ENCODE peak calls at places on chromosomes 5 and 9, in nine cellular contexts. One of them, this sample, is unnamed.
A peak's percentile ranks its signal among the peaks of the same experiment; 100 is the strongest.

GRCh38 chr5:143156556-143156955 is 246.9 kb downstream of the NR3C1 start:
- DNase-seq in NB4: no peak
- DNase-seq in breast epithelium: no peak
- DNase-seq in neural crest cell: no peak
- DNase-seq in bronchial epithelial cell: no peak
- DNase-seq in Peyer's patch: no peak
- DNase-seq in AG09309: no peak
- DNase-seq in heart right ventricle: no peak
- DNase-seq in colonic mucosa: no peak
- DNase-seq in this sample: no peak

GRCh38 chr5:172640822-172641358 is at the start of gene NEURL1B:
- DNase-seq in neural crest cell: peak; percentile 76
- DNase-seq in heart right ventricle: peak; percentile 81
- DNase-seq in NB4: peak; percentile 77
- DNase-seq in AG09309: no peak
- DNase-seq in Peyer's patch: no peak
- DNase-seq in breast epithelium: no peak
- DNase-seq in colonic mucosa: peak; percentile 88
- DNase-seq in bronchial epithelial cell: peak; percentile 40
- DNase-seq in this sample: no peak

GRCh38 chr5:113615708-113616107 is 102.2 kb downstream of the YTHDC2 start:
- DNase-seq in neural crest cell: no peak
- DNase-seq in AG09309: no peak
- DNase-seq in bronchial epithelial cell: no peak
- DNase-seq in colonic mucosa: no peak
- DNase-seq in heart right ventricle: no peak
- DNase-seq in NB4: no peak
- DNase-seq in breast epithelium: no peak
- DNase-seq in Peyer's patch: no peak
- DNase-seq in this sample: no peak

GRCh38 chr5:80989883-80990282 is 29.7 kb downstream of the RASGRF2 start:
- DNase-seq in colonic mucosa: no peak
- DNase-seq in Peyer's patch: no peak
- DNase-seq in neural crest cell: no peak
- DNase-seq in NB4: no peak
- DNase-seq in bronchial epithelial cell: no peak
- DNase-seq in AG09309: no peak
- DNase-seq in breast epithelium: no peak
- DNase-seq in heart right ventricle: no peak
- DNase-seq in this sample: no peak

GRCh38 chr5:107257885-107258520 is 412.7 kb downstream of the EFNA5 start:
- DNase-seq in colonic mucosa: no peak
- DNase-seq in neural crest cell: no peak
- DNase-seq in heart right ventricle: no peak
- DNase-seq in breast epithelium: no peak
- DNase-seq in bronchial epithelial cell: peak; percentile 72
- DNase-seq in Peyer's patch: no peak
- DNase-seq in AG09309: no peak
- DNase-seq in NB4: no peak
- DNase-seq in this sample: no peak

GRCh38 chr9:136847065-136847826 is 2.0 kb upstream of the PHPT1 start:
- DNase-seq in AG09309: no peak
- DNase-seq in bronchial epithelial cell: peak; percentile 44
- DNase-seq in colonic mucosa: peak; percentile 89
- DNase-seq in heart right ventricle: peak; percentile 71
- DNase-seq in Peyer's patch: peak; percentile 23
- DNase-seq in breast epithelium: no peak
- DNase-seq in neural crest cell: no peak
- DNase-seq in NB4: peak; percentile 68
- DNase-seq in this sample: no peak

GRCh38 chr5:132692632-132692967 is 18.8 kb downstream of the IL4 start:
- DNase-seq in AG09309: no peak
- DNase-seq in breast epithelium: no peak
- DNase-seq in neural crest cell: no peak
- DNase-seq in heart right ventricle: no peak
- DNase-seq in colonic mucosa: no peak
- DNase-seq in bronchial epithelial cell: no peak
- DNase-seq in NB4: no peak
- DNase-seq in Peyer's patch: no peak
- DNase-seq in this sample: no peak

GRCh38 chr5:115599502-115599901 is 2.8 kb downstream of the TICAM2 start:
- DNase-seq in Peyer's patch: peak; percentile 32
- DNase-seq in colonic mucosa: no peak
- DNase-seq in heart right ventricle: no peak
- DNase-seq in neural crest cell: no peak
- DNase-seq in AG09309: no peak
- DNase-seq in bronchial epithelial cell: no peak
- DNase-seq in NB4: peak; percentile 46
- DNase-seq in breast epithelium: no peak
- DNase-seq in this sample: no peak

GRCh38 chr9:138025417-138025816 is 147.8 kb downstream of the CACNA1B start:
- DNase-seq in heart right ventricle: no peak
- DNase-seq in colonic mucosa: no peak
- DNase-seq in bronchial epithelial cell: no peak
- DNase-seq in NB4: no peak
- DNase-seq in breast epithelium: peak; percentile 24
- DNase-seq in Peyer's patch: no peak
- DNase-seq in neural crest cell: no peak
- DNase-seq in AG09309: no peak
- DNase-seq in this sample: no peak

GRCh38 chr5:132269635-132270344 is 12.3 kb downstream of the PDLIM4 start:
- DNase-seq in NB4: no peak
- DNase-seq in colonic mucosa: peak; percentile 15
- DNase-seq in heart right ventricle: peak; percentile 1
- DNase-seq in neural crest cell: no peak
- DNase-seq in breast epithelium: no peak
- DNase-seq in Peyer's patch: no peak
- DNase-seq in AG09309: no peak
- DNase-seq in bronchial epithelial cell: no peak
- DNase-seq in this sample: no peak

GRCh38 chr5:109848130-109848529 is 158.4 kb downstream of the MAN2A1 start:
- DNase-seq in NB4: no peak
- DNase-seq in AG09309: no peak
- DNase-seq in bronchial epithelial cell: no peak
- DNase-seq in neural crest cell: no peak
- DNase-seq in Peyer's patch: no peak
- DNase-seq in breast epithelium: no peak
- DNase-seq in heart right ventricle: no peak
- DNase-seq in colonic mucosa: no peak
- DNase-seq in this sample: no peak

GRCh38 chr5:103203226-103203625 is 55.3 kb upstream of the MACIR start:
- DNase-seq in breast epithelium: no peak
- DNase-seq in neural crest cell: no peak
- DNase-seq in AG09309: no peak
- DNase-seq in heart right ventricle: no peak
- DNase-seq in colonic mucosa: no peak
- DNase-seq in bronchial epithelial cell: no peak
- DNase-seq in NB4: no peak
- DNase-seq in Peyer's patch: no peak
- DNase-seq in this sample: no peak

GRCh38 chr5:157004893-157005551 is 42.0 kb upstream of the TIMD4 start:
- DNase-seq in heart right ventricle: no peak
- DNase-seq in breast epithelium: no peak
- DNase-seq in Peyer's patch: no peak
- DNase-seq in bronchial epithelial cell: no peak
- DNase-seq in NB4: no peak
- DNase-seq in colonic mucosa: no peak
- DNase-seq in neural crest cell: no peak
- DNase-seq in AG09309: peak; percentile 7
- DNase-seq in this sample: no peak

GRCh38 chr5:122311888-122312669 is at the start of gene SNCAIP:
- DNase-seq in bronchial epithelial cell: no peak
- DNase-seq in NB4: peak; percentile 7
- DNase-seq in AG09309: no peak
- DNase-seq in colonic mucosa: peak; percentile 37
- DNase-seq in Peyer's patch: no peak
- DNase-seq in neural crest cell: peak; percentile 47
- DNase-seq in heart right ventricle: peak; percentile 14
- DNase-seq in breast epithelium: no peak
- DNase-seq in this sample: peak; percentile 75

GRCh38 chr5:146706321-146706972 is 172.1 kb downstream of the PPP2R2B start:
- DNase-seq in Peyer's patch: no peak
- DNase-seq in breast epithelium: no peak
- DNase-seq in colonic mucosa: no peak
- DNase-seq in bronchial epithelial cell: no peak
- DNase-seq in AG09309: no peak
- DNase-seq in NB4: peak; percentile 13
- DNase-seq in heart right ventricle: no peak
- DNase-seq in neural crest cell: no peak
- DNase-seq in this sample: peak; percentile 84

GRCh38 chr5:101977729-101978345 is 318.2 kb downstream of the SLCO4C1 start:
- DNase-seq in breast epithelium: no peak
- DNase-seq in neural crest cell: no peak
- DNase-seq in bronchial epithelial cell: peak; percentile 53
- DNase-seq in AG09309: no peak
- DNase-seq in NB4: peak; percentile 51
- DNase-seq in colonic mucosa: no peak
- DNase-seq in Peyer's patch: no peak
- DNase-seq in heart right ventricle: no peak
- DNase-seq in this sample: no peak

GRCh38 chr5:171673328-171673727 is 112.3 kb upstream of the SMIM23 start:
- DNase-seq in bronchial epithelial cell: no peak
- DNase-seq in heart right ventricle: no peak
- DNase-seq in NB4: no peak
- DNase-seq in Peyer's patch: no peak
- DNase-seq in neural crest cell: no peak
- DNase-seq in breast epithelium: no peak
- DNase-seq in colonic mucosa: no peak
- DNase-seq in AG09309: no peak
- DNase-seq in this sample: no peak

GRCh38 chr5:176833286-176833685 is 22.9 kb downstream of the UNC5A start:
- DNase-seq in Peyer's patch: no peak
- DNase-seq in neural crest cell: no peak
- DNase-seq in bronchial epithelial cell: no peak
- DNase-seq in NB4: no peak
- DNase-seq in colonic mucosa: no peak
- DNase-seq in breast epithelium: no peak
- DNase-seq in heart right ventricle: no peak
- DNase-seq in AG09309: no peak
- DNase-seq in this sample: no peak

GRCh38 chr9:99197124-99197630 is 24.6 kb downstream of the ALG2 start:
- DNase-seq in colonic mucosa: no peak
- DNase-seq in NB4: no peak
- DNase-seq in neural crest cell: no peak
- DNase-seq in heart right ventricle: no peak
- DNase-seq in bronchial epithelial cell: no peak
- DNase-seq in AG09309: no peak
- DNase-seq in Peyer's patch: no peak
- DNase-seq in breast epithelium: no peak
- DNase-seq in this sample: no peak

GRCh38 chr5:67989457-67989856 is 226.1 kb upstream of the PIK3R1 start:
- DNase-seq in AG09309: peak; percentile 40
- DNase-seq in neural crest cell: no peak
- DNase-seq in breast epithelium: no peak
- DNase-seq in colonic mucosa: peak; percentile 27
- DNase-seq in Peyer's patch: no peak
- DNase-seq in bronchial epithelial cell: peak; percentile 30
- DNase-seq in heart right ventricle: peak; percentile 48
- DNase-seq in NB4: no peak
- DNase-seq in this sample: no peak
- TF ChIP-seq CTCF in AG09309: no peak
- TF ChIP-seq CTCF in neural crest cell: no peak
- TF ChIP-seq CTCF in breast epithelium: no peak
- TF ChIP-seq CTCF in colonic mucosa: no peak
- TF ChIP-seq CTCF in Peyer's patch: no peak
- TF ChIP-seq CTCF in bronchial epithelial cell: no peak
- TF ChIP-seq CTCF in heart right ventricle: no peak
- TF ChIP-seq CTCF in NB4: no peak
- TF ChIP-seq CTCF in this sample: peak; percentile 29

GRCh38 chr5:148374693-148375360 is 8.9 kb upstream of the FBXO38 start:
- DNase-seq in AG09309: peak; percentile 63
- DNase-seq in heart right ventricle: no peak
- DNase-seq in neural crest cell: peak; percentile 20
- DNase-seq in bronchial epithelial cell: peak; percentile 73
- DNase-seq in NB4: peak; percentile 75
- DNase-seq in Peyer's patch: no peak
- DNase-seq in colonic mucosa: peak; percentile 52
- DNase-seq in breast epithelium: no peak
- DNase-seq in this sample: no peak
- TF ChIP-seq CTCF in AG09309: peak; percentile 92
- TF ChIP-seq CTCF in heart right ventricle: peak; percentile 51
- TF ChIP-seq CTCF in neural crest cell: peak; percentile 86
- TF ChIP-seq CTCF in bronchial epithelial cell: peak; percentile 87
- TF ChIP-seq CTCF in NB4: peak; percentile 72
- TF ChIP-seq CTCF in Peyer's patch: no peak
- TF ChIP-seq CTCF in colonic mucosa: peak; percentile 75
- TF ChIP-seq CTCF in breast epithelium: peak; percentile 56
- TF ChIP-seq CTCF in this sample: peak; percentile 82

GRCh38 chr9:95343725-95344287 is 26.3 kb upstream of the FANCC start:
- DNase-seq in bronchial epithelial cell: no peak
- DNase-seq in breast epithelium: no peak
- DNase-seq in AG09309: no peak
- DNase-seq in Peyer's patch: no peak
- DNase-seq in heart right ventricle: no peak
- DNase-seq in NB4: no peak
- DNase-seq in neural crest cell: no peak
- DNase-seq in colonic mucosa: no peak
- DNase-seq in this sample: no peak

GRCh38 chr9:95344735-95345134 is 27.2 kb upstream of the FANCC start:
- DNase-seq in AG09309: no peak
- DNase-seq in heart right ventricle: no peak
- DNase-seq in neural crest cell: no peak
- DNase-seq in colonic mucosa: no peak
- DNase-seq in breast epithelium: no peak
- DNase-seq in bronchial epithelial cell: no peak
- DNase-seq in Peyer's patch: no peak
- DNase-seq in NB4: peak; percentile 17
- DNase-seq in this sample: no peak

GRCh38 chr9:95338243-95338642 is 20.7 kb upstream of the FANCC start:
- DNase-seq in heart right ventricle: no peak
- DNase-seq in neural crest cell: no peak
- DNase-seq in NB4: no peak
- DNase-seq in colonic mucosa: no peak
- DNase-seq in Peyer's patch: no peak
- DNase-seq in AG09309: no peak
- DNase-seq in breast epithelium: no peak
- DNase-seq in bronchial epithelial cell: no peak
- DNase-seq in this sample: no peak

GRCh38 chr9:95342571-95342970 is 25.1 kb upstream of the FANCC start:
- DNase-seq in colonic mucosa: no peak
- DNase-seq in breast epithelium: no peak
- DNase-seq in bronchial epithelial cell: no peak
- DNase-seq in AG09309: no peak
- DNase-seq in Peyer's patch: no peak
- DNase-seq in NB4: no peak
- DNase-seq in heart right ventricle: no peak
- DNase-seq in neural crest cell: no peak
- DNase-seq in this sample: no peak

GRCh38 chr9:95341262-95342011 is 23.9 kb upstream of the FANCC start:
- DNase-seq in breast epithelium: no peak
- DNase-seq in NB4: no peak
- DNase-seq in bronchial epithelial cell: peak; percentile 13
- DNase-seq in heart right ventricle: peak; percentile 15
- DNase-seq in neural crest cell: no peak
- DNase-seq in AG09309: no peak
- DNase-seq in Peyer's patch: no peak
- DNase-seq in colonic mucosa: no peak
- DNase-seq in this sample: no peak
- TF ChIP-seq CTCF in breast epithelium: no peak
- TF ChIP-seq CTCF in NB4: no peak
- TF ChIP-seq CTCF in bronchial epithelial cell: peak; percentile 16
- TF ChIP-seq CTCF in heart right ventricle: peak; percentile 31
- TF ChIP-seq CTCF in neural crest cell: peak; percentile 16
- TF ChIP-seq CTCF in AG09309: peak; percentile 51
- TF ChIP-seq CTCF in Peyer's patch: no peak
- TF ChIP-seq CTCF in colonic mucosa: no peak
- TF ChIP-seq CTCF in this sample: peak; percentile 69

GRCh38 chr9:70318002-70318401 is 59.2 kb downstream of the SMC5 start:
- DNase-seq in breast epithelium: no peak
- DNase-seq in colonic mucosa: no peak
- DNase-seq in neural crest cell: no peak
- DNase-seq in AG09309: no peak
- DNase-seq in heart right ventricle: no peak
- DNase-seq in Peyer's patch: no peak
- DNase-seq in NB4: no peak
- DNase-seq in bronchial epithelial cell: no peak
- DNase-seq in this sample: no peak
- TF ChIP-seq CTCF in breast epithelium: no peak
- TF ChIP-seq CTCF in colonic mucosa: no peak
- TF ChIP-seq CTCF in neural crest cell: peak; percentile 39
- TF ChIP-seq CTCF in AG09309: no peak
- TF ChIP-seq CTCF in heart right ventricle: no peak
- TF ChIP-seq CTCF in Peyer's patch: no peak
- TF ChIP-seq CTCF in NB4: no peak
- TF ChIP-seq CTCF in bronchial epithelial cell: no peak
- TF ChIP-seq CTCF in this sample: peak; percentile 47

This sample was measured in chondrocyte.